ENCODE peak calls at places on chromosomes 6 and 20, in four cellular contexts. Q, T, L and C are unnamed samples.

GRCh38 chr6:97865612-97866011 is 582.6 kb upstream of the MMS22L start:
- DNase-seq in Q (no peak), L (no peak), T (no peak), C (no peak)

GRCh38 chr6:69647726-69648125 is 149.1 kb downstream of the LMBRD1 start:
- DNase-seq in L (no peak), Q (no peak), T (no peak), C (no peak)

GRCh38 chr20:38755324-38755910 is 7.2 kb downstream of the ACTR5 start:
- DNase-seq in T (no peak), L (no peak), Q (peak; percentile 12), C (no peak)

GRCh38 chr20:50354690-50355592 is 155.2 kb upstream of the PTPN1 start:
- DNase-seq in L (peak; percentile 60), T (no peak), Q (no peak), C (no peak)

GRCh38 chr6:15153191-15153590 is 92.7 kb upstream of the JARID2 start:
- DNase-seq in T (no peak), Q (no peak), L (no peak), C (no peak)

GRCh38 chr6:52457096-52457495 is 37.0 kb downstream of the EFHC1 start:
- DNase-seq in Q (no peak), L (no peak), T (no peak), C (no peak)

GRCh38 chr6:166257911-166258318 is 50.3 kb downstream of the PRR18 start:
- DNase-seq in T (no peak), L (no peak), Q (no peak), C (no peak)

GRCh38 chr6:142926494-142927273 is 18.3 kb downstream of the HIVEP2 start:
- DNase-seq in L (peak; percentile 54), T (no peak), Q (peak; percentile 14), C (peak; percentile 86)

GRCh38 chr6:170134077-170135040 is 156.5 kb downstream of the DLL1 start:
- DNase-seq in L (no peak), T (no peak), Q (no peak), C (no peak)

GRCh38 chr6:133432021-133432989 is 191.1 kb downstream of the EYA4 start:
- DNase-seq in L (no peak), T (no peak), Q (no peak), C (no peak)

GRCh38 chr6:99349620-99350141 is at the start of gene FAXC:
- DNase-seq in Q (no peak), L (peak; percentile 36), T (no peak), C (peak; percentile 88)

GRCh38 chr20:38725959-38726848 is 1.9 kb downstream of the SLC32A1 start:
- DNase-seq in Q (peak; percentile 9), L (peak; percentile 79), T (no peak), C (peak; percentile 91)

GRCh38 chr6:2783188-2783957 is 18.2 kb downstream of the WRNIP1 start:
- DNase-seq in Q (no peak), T (no peak), L (peak; percentile 82), C (no peak)

GRCh38 chr20:23544133-23544532 is 24.2 kb downstream of the CST9L start:
- DNase-seq in L (no peak), T (no peak), Q (no peak), C (no peak)

GRCh38 chr6:110140650-110141049 is 38.8 kb downstream of the WASF1 start:
- DNase-seq in L (peak; percentile 5), Q (no peak), T (no peak), C (no peak)

GRCh38 chr6:84854801-84855400 is 90.5 kb upstream of the TBX18 start:
- DNase-seq in L (no peak), Q (no peak), T (no peak), C (peak; percentile 1)

GRCh38 chr20:64140421-64140820 is 23.8 kb upstream of the MYT1 start:
- DNase-seq in T (no peak), L (no peak), Q (no peak), C (peak; percentile 9)

GRCh38 chr6:159941286-159942113 is 27.4 kb upstream of the IGF2R start:
- DNase-seq in L (peak; percentile 18), Q (peak; percentile 46), T (peak; percentile 55), C (peak; percentile 14)

GRCh38 chr6:8085053-8085511 is 17.3 kb downstream of the EEF1E1 start:
- DNase-seq in L (no peak), T (no peak), Q (peak; percentile 40), C (no peak)

GRCh38 chr6:144195671-144196070 is 45.4 kb downstream of the STX11 start:
- DNase-seq in L (no peak), Q (no peak), T (no peak), C (no peak)

GRCh38 chr6:134703206-134703605 is 246.7 kb downstream of the ALDH8A1 start:
- DNase-seq in L (no peak), Q (no peak), T (no peak), C (no peak)

GRCh38 chr6:75657327-75657726 is 55.6 kb downstream of the SENP6 start:
- DNase-seq in T (no peak), L (no peak), Q (no peak), C (peak; percentile 8)

GRCh38 chr6:167699141-167700036 is 127.3 kb upstream of the AFDN start:
- DNase-seq in T (peak; percentile 27), L (no peak), Q (peak; percentile 74), C (no peak)

GRCh38 chr20:45229264-45230056 is 8.3 kb downstream of the SEMG2 start:
- DNase-seq in Q (peak; percentile 72), L (peak; percentile 60), T (no peak), C (peak; percentile 12)

GRCh38 chr20:50320005-50320909 is 129.6 kb downstream of the CEBPB start:
- DNase-seq in Q (no peak), T (no peak), L (no peak), C (peak; percentile 6)

GRCh38 chr6:4023240-4023639 is 55.7 kb downstream of the FAM217A start:
- DNase-seq in T (no peak), Q (no peak), L (no peak), C (no peak)

GRCh38 chr20:21516180-21516567 is 2.3 kb upstream of the NKX2-2 start:
- DNase-seq in T (no peak), Q (no peak), L (no peak), C (no peak)

GRCh38 chr6:128601060-128601459 is 80.7 kb upstream of the PTPRK start:
- DNase-seq in Q (no peak), T (no peak), L (no peak), C (no peak)

DNA sequence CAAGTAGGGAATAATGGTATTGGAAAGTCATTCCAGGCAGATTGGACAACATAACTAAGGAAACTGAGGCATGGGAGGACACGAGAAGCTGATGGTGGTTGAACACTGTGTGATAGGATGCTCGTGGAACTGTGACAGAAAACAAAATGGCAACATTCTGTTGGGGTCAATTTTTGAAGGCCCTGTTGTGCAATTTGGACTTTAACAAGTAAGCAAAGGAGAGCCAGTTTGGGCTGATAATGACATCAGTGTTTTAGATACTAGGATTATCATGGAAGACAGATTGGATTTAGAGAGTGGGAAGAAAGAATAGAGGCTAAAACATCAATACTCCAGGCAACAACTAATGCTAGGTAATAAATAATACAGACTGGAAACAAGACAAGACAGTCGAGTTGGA is 53.1 kb downstream of the PRKN start:
- DNase-seq in L (no peak), T (no peak), Q (no peak), C (no peak)
- TF ChIP-seq REST in L (no peak), T (no peak), Q (no peak), C (no peak)

GRCh38 chr6:33689879-33690278 is 21.6 kb downstream of the UQCC2 start:
- DNase-seq in L (no peak), T (no peak), Q (no peak), C (no peak)
- TF ChIP-seq GABPA in L (no peak), T (no peak), Q (no peak), C (no peak)

DNA sequence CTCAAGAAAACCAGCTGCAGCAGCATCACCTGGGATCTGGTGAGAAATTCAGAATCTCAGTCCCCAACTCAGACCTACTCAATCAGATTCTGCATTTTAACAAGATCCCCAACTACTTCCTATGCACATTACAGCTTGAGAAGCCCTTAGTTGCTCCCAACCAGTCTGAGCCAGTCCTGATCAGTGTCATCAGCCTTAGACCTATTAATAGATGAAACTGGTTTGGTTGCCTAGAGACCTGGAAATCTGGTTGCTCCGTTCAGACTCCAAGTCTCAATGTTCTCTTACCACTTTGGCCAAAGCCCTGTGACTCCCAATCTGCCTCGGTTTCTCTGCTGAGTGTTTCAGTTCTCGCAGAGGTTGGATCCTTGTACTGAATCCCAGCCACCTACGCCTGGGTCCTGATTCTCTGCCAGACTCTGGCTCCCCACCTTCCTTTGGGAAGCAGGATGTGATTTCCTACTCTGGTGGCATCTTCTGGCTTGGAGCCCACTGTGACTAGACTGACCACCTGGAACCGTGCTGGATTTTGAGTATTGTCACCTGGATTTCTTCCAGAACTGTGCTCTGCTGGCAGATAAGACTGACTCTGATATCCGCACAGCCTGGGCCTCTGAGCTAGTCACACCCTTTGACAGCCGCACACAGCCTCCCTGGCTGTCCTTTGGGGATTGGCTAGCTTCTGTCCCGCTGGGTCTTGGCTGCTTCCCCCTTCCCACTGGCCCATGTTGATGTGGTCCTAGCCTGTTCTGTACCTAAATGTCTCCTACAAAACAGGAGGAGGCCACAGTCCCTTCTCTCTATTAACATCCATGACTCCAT is 20.3 kb upstream of the ATXN1 start:
- DNase-seq in T (no peak), Q (no peak), L (peak; percentile 18), C (no peak)
- TF ChIP-seq REST in T (no peak), Q (no peak), L (no peak), C (no peak)

GRCh38 chr20:4898845-4899244 is 102.5 kb downstream of the SLC23A2 start:
- DNase-seq in L (no peak), T (no peak), Q (no peak), C (no peak)

GRCh38 chr20:4896971-4897497 is 104.3 kb downstream of the SLC23A2 start:
- DNase-seq in T (no peak), L (peak; percentile 4), Q (peak; percentile 54), C (no peak)

GRCh38 chr20:4897600-4897999 is 103.7 kb downstream of the SLC23A2 start:
- DNase-seq in L (no peak), T (no peak), Q (no peak), C (no peak)

GRCh38 chr20:4896119-4896700 is 105.1 kb downstream of the SLC23A2 start:
- DNase-seq in T (no peak), Q (no peak), L (no peak), C (no peak)

GRCh38 chr20:4898282-4898681 is 103.0 kb downstream of the SLC23A2 start:
- DNase-seq in T (no peak), L (no peak), Q (no peak), C (no peak)
- TF ChIP-seq GABPA in T (no peak), L (no peak), Q (no peak), C (no peak)

DNA sequence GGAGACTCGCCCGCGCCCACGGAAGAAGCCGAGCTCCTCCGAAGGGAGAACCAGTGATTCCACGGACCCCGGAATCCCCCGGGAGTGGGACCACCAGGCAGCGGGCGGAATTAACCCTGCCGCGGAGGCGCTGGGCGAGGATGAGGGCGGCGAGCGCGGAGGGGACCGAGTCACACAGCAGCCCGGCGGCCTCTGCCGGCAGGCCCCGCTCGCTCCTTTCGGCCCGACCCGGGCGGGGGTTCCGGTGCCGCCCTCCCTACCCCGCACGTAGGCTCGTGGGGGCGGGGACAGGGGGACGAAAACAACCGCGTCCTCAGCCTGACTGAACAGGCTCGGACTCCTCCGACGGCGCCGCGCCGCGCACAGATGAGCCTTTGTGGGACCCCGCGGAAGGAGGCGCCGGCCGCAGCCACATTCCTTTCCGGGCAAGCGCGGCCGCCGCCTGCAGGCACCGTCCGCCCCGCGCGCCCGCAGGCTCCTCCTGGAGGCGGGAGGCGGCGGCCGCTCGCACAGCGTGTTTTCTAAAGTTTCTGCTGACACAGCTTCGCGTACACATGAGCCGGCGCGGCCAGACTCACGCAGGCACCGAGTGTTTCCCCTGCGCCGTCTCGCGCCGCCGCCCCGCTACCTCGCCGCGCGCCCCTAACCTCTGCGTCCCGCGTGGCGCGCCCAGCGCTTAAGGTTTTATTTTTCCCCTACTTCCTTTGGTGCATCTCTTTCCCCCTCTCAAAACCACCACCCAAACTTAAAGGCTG is 244.3 kb downstream of the ARID1B start:
- DNase-seq in Q (peak; percentile 88), T (no peak), L (peak; percentile 93), C (peak; percentile 94)
- TF ChIP-seq REST in Q (peak; percentile 34), T (no peak), L (peak; percentile 59), C (peak; percentile 45)